ENCODE peak calls at places on chromosomes 12 and 14, in four cellular contexts. One of them, this sample, is unnamed.

GRCh38 chr12:110266980-110267620 is 13.9 kb upstream of the ATP2A2 start:
- DNase-seq in tibial nerve: no peak
- DNase-seq in sigmoid colon: peak; percentile 81
- DNase-seq in SK-N-SH: peak; percentile 53
- DNase-seq in this sample: no peak

GRCh38 chr12:33223956-33224355 is 215.7 kb downstream of the SYT10 start:
- DNase-seq in tibial nerve: no peak
- DNase-seq in sigmoid colon: no peak
- DNase-seq in SK-N-SH: no peak
- DNase-seq in this sample: no peak

GRCh38 chr14:86944434-86944833 is 1048.5 kb downstream of the GALC start:
- DNase-seq in tibial nerve: no peak
- DNase-seq in sigmoid colon: no peak
- DNase-seq in SK-N-SH: no peak
- DNase-seq in this sample: no peak

GRCh38 chr12:52871291-52871961 is 22.6 kb upstream of the KRT78 start:
- DNase-seq in tibial nerve: peak; percentile 46
- DNase-seq in sigmoid colon: no peak
- DNase-seq in SK-N-SH: no peak
- DNase-seq in this sample: no peak

GRCh38 chr12:66405395-66405794 is 103.1 kb downstream of the HELB start:
- DNase-seq in tibial nerve: no peak
- DNase-seq in sigmoid colon: no peak
- DNase-seq in SK-N-SH: no peak
- DNase-seq in this sample: no peak

GRCh38 chr14:93331375-93332031 is 1.3 kb downstream of the BTBD7 start:
- DNase-seq in tibial nerve: no peak
- DNase-seq in sigmoid colon: no peak
- DNase-seq in SK-N-SH: no peak
- DNase-seq in this sample: peak; percentile 47

GRCh38 chr12:124928095-124928911 is 13.9 kb upstream of the UBC start:
- DNase-seq in tibial nerve: peak; percentile 55
- DNase-seq in sigmoid colon: peak; percentile 93
- DNase-seq in SK-N-SH: no peak
- DNase-seq in this sample: peak; percentile 91

GRCh38 chr14:24130717-24131548 is 474 bp downstream of the FITM1 start:
- DNase-seq in tibial nerve: no peak
- DNase-seq in sigmoid colon: no peak
- DNase-seq in SK-N-SH: peak; percentile 18
- DNase-seq in this sample: no peak

GRCh38 chr14:67551940-67552339 is 18.9 kb downstream of the PLEKHH1 start:
- DNase-seq in tibial nerve: no peak
- DNase-seq in sigmoid colon: no peak
- DNase-seq in SK-N-SH: no peak
- DNase-seq in this sample: no peak

GRCh38 chr12:47343684-47344567 is 264.2 kb upstream of the AMIGO2 start:
- DNase-seq in tibial nerve: no peak
- DNase-seq in sigmoid colon: no peak
- DNase-seq in SK-N-SH: no peak
- DNase-seq in this sample: no peak

GRCh38 chr14:64997108-64997794 is 10.6 kb downstream of the FNTB start:
- DNase-seq in tibial nerve: no peak
- DNase-seq in sigmoid colon: no peak
- DNase-seq in SK-N-SH: no peak
- DNase-seq in this sample: no peak

GRCh38 chr12:5889381-5890047 is 55.5 kb downstream of the ANO2 start:
- DNase-seq in tibial nerve: no peak
- DNase-seq in sigmoid colon: no peak
- DNase-seq in SK-N-SH: peak; percentile 39
- DNase-seq in this sample: no peak

GRCh38 chr12:72083096-72083825 is 144.6 kb downstream of the TPH2 start:
- DNase-seq in tibial nerve: no peak
- DNase-seq in sigmoid colon: no peak
- DNase-seq in SK-N-SH: no peak
- DNase-seq in this sample: no peak

GRCh38 chr12:28512876-28513275 is 322.6 kb downstream of the CCDC91 start:
- DNase-seq in tibial nerve: no peak
- DNase-seq in sigmoid colon: no peak
- DNase-seq in SK-N-SH: no peak
- DNase-seq in this sample: no peak

GRCh38 chr14:95979339-95980042 is 59.7 kb upstream of the C14orf132 start:
- DNase-seq in tibial nerve: no peak
- DNase-seq in sigmoid colon: no peak
- DNase-seq in SK-N-SH: peak; percentile 44
- DNase-seq in this sample: no peak

GRCh38 chr12:124823272-124823970 is 40.2 kb downstream of the SCARB1 start:
- DNase-seq in tibial nerve: no peak
- DNase-seq in sigmoid colon: no peak
- DNase-seq in SK-N-SH: no peak
- DNase-seq in this sample: no peak

GRCh38 chr12:46964496-46965098 is 114.8 kb upstream of the PCED1B start:
- DNase-seq in tibial nerve: no peak
- DNase-seq in sigmoid colon: no peak
- DNase-seq in SK-N-SH: no peak
- DNase-seq in this sample: no peak

GRCh38 chr14:68685419-68686211 is 107.3 kb downstream of the ZFP36L1 start:
- DNase-seq in tibial nerve: no peak
- DNase-seq in sigmoid colon: peak; percentile 63
- DNase-seq in SK-N-SH: no peak
- DNase-seq in this sample: peak; percentile 67

GRCh38 chr12:9347328-9348127 is 139.3 kb upstream of the PZP start:
- DNase-seq in tibial nerve: no peak
- DNase-seq in sigmoid colon: no peak
- DNase-seq in SK-N-SH: no peak
- DNase-seq in this sample: no peak

GRCh38 chr12:67326637-67327036 is 57.5 kb downstream of the CAND1 start:
- DNase-seq in tibial nerve: no peak
- DNase-seq in sigmoid colon: no peak
- DNase-seq in SK-N-SH: no peak
- DNase-seq in this sample: no peak

GRCh38 chr14:44988694-44989093 is 26.7 kb downstream of the TOGARAM1 start:
- DNase-seq in tibial nerve: no peak
- DNase-seq in sigmoid colon: peak; percentile 73
- DNase-seq in SK-N-SH: no peak
- DNase-seq in this sample: peak; percentile 28

GRCh38 chr12:93908846-93909592 is 231.8 kb downstream of the CRADD start:
- DNase-seq in tibial nerve: no peak
- DNase-seq in sigmoid colon: no peak
- DNase-seq in SK-N-SH: no peak
- DNase-seq in this sample: no peak

GRCh38 chr14:35388656-35389314 is 15.8 kb downstream of the NFKBIA start:
- DNase-seq in tibial nerve: no peak
- DNase-seq in sigmoid colon: no peak
- DNase-seq in SK-N-SH: no peak
- DNase-seq in this sample: no peak

GRCh38 chr14:31541702-31542101 is 19.5 kb upstream of the NUBPL start:
- DNase-seq in tibial nerve: no peak
- DNase-seq in sigmoid colon: no peak
- DNase-seq in SK-N-SH: no peak
- DNase-seq in this sample: no peak

GRCh38 chr14:44316647-44317432 is 190.2 kb downstream of the FSCB start:
- DNase-seq in tibial nerve: no peak
- DNase-seq in sigmoid colon: no peak
- DNase-seq in SK-N-SH: no peak
- DNase-seq in this sample: no peak

GRCh38 chr12:21618566-21618965 is 13.9 kb upstream of the GYS2 start:
- DNase-seq in tibial nerve: no peak
- DNase-seq in sigmoid colon: no peak
- DNase-seq in SK-N-SH: no peak
- DNase-seq in this sample: no peak

GRCh38 chr14:75826599-75826998 is 155.2 kb downstream of the TGFB3 start:
- DNase-seq in tibial nerve: no peak
- DNase-seq in sigmoid colon: no peak
- DNase-seq in SK-N-SH: no peak
- DNase-seq in this sample: no peak

GRCh38 chr12:124904306-124905098 is 9.9 kb downstream of the UBC start:
- DNase-seq in tibial nerve: peak; percentile 83
- DNase-seq in sigmoid colon: peak; percentile 96
- DNase-seq in SK-N-SH: peak; percentile 48
- DNase-seq in this sample: no peak

GRCh38 chr12:72214163-72214562 is 58.0 kb upstream of the TRHDE start:
- DNase-seq in tibial nerve: no peak
- DNase-seq in sigmoid colon: no peak
- DNase-seq in SK-N-SH: no peak
- DNase-seq in this sample: no peak

GRCh38 chr12:75908961-75909699 is 122.4 kb downstream of the PHLDA1 start:
- DNase-seq in tibial nerve: peak; percentile 62
- DNase-seq in sigmoid colon: peak; percentile 85
- DNase-seq in SK-N-SH: peak; percentile 21
- DNase-seq in this sample: peak; percentile 37

GRCh38 chr14:77141592-77142288 is at the start of gene ZDHHC22:
- DNase-seq in tibial nerve: no peak
- DNase-seq in sigmoid colon: no peak
- DNase-seq in SK-N-SH: peak; percentile 92
- DNase-seq in this sample: no peak

GRCh38 chr12:109726511-109727038 is 12.9 kb downstream of the FAM222A start:
- DNase-seq in tibial nerve: peak; percentile 9
- DNase-seq in sigmoid colon: peak; percentile 63
- DNase-seq in SK-N-SH: peak; percentile 15
- DNase-seq in this sample: no peak

GRCh38 chr14:56860441-56860840 is 50.2 kb upstream of the OTX2 start:
- DNase-seq in tibial nerve: no peak
- DNase-seq in sigmoid colon: no peak
- DNase-seq in SK-N-SH: no peak
- DNase-seq in this sample: no peak

GRCh38 chr14:67820428-67820881 is 876 bp downstream of the RAD51B start:
- DNase-seq in tibial nerve: no peak
- DNase-seq in sigmoid colon: no peak
- DNase-seq in SK-N-SH: peak; percentile 18
- DNase-seq in this sample: no peak

GRCh38 chr12:89064780-89065179 is 287.5 kb downstream of the DUSP6 start:
- DNase-seq in tibial nerve: no peak
- DNase-seq in sigmoid colon: no peak
- DNase-seq in SK-N-SH: no peak
- DNase-seq in this sample: no peak
- H3K4me3 ChIP-seq in tibial nerve: no peak overlapping the region
- H3K4me3 ChIP-seq in sigmoid colon: no peak overlapping the region
- H3K4me3 ChIP-seq in SK-N-SH: no peak overlapping the region
- H3K4me3 ChIP-seq in this sample: no peak overlapping the region

GRCh38 chr14:89954045-89955021 is at the start of gene EFCAB11:
- DNase-seq in tibial nerve: peak; percentile 92
- DNase-seq in sigmoid colon: peak; percentile 99
- DNase-seq in SK-N-SH: peak; percentile 92
- DNase-seq in this sample: peak; percentile 97
- TF ChIP-seq EP300 in tibial nerve: peak; percentile 61
- TF ChIP-seq EP300 in sigmoid colon: no peak
- TF ChIP-seq EP300 in SK-N-SH: no peak
- TF ChIP-seq EP300 in this sample: no peak

GRCh38 chr12:11822071-11822818 is 172.8 kb downstream of the ETV6 start:
- DNase-seq in tibial nerve: no peak
- DNase-seq in sigmoid colon: no peak
- DNase-seq in SK-N-SH: no peak
- DNase-seq in this sample: no peak

GRCh38 chr12:11823043-11823442 is 173.6 kb downstream of the ETV6 start:
- DNase-seq in tibial nerve: no peak
- DNase-seq in sigmoid colon: no peak
- DNase-seq in SK-N-SH: no peak
- DNase-seq in this sample: no peak

GRCh38 chr12:11819643-11820042 is 170.2 kb downstream of the ETV6 start:
- DNase-seq in tibial nerve: no peak
- DNase-seq in sigmoid colon: no peak
- DNase-seq in SK-N-SH: no peak
- DNase-seq in this sample: no peak

GRCh38 chr12:11820476-11820875 is 171.0 kb downstream of the ETV6 start:
- DNase-seq in tibial nerve: no peak
- DNase-seq in sigmoid colon: no peak
- DNase-seq in SK-N-SH: no peak
- DNase-seq in this sample: no peak

DNA sequence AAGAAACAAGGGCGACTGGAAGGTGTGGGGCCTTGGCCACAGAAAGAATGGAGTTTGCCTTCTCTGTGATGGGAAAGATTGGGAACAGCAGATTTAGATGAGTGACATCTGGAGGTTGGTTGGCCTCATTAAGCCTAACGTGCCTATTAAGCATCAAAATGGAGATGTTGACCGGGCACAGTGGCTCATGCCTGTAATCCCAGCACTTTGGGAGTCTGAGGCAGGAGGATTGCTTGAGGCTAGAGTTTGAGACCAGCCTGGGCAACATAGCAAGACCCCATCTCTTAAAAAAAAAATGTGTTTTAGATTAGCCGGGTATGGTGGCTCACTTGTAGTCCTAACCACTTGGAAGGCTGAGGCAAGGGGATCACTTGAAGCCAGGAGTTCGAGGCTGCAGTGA is 171.9 kb downstream of the ETV6 start:
- DNase-seq in tibial nerve: no peak
- DNase-seq in sigmoid colon: no peak
- DNase-seq in SK-N-SH: no peak
- DNase-seq in this sample: no peak
- H3K4me3 ChIP-seq in tibial nerve: no peak overlapping the region
- H3K4me3 ChIP-seq in sigmoid colon: no peak overlapping the region
- H3K4me3 ChIP-seq in SK-N-SH: no peak overlapping the region
- H3K4me3 ChIP-seq in this sample: no peak overlapping the region

DNA sequence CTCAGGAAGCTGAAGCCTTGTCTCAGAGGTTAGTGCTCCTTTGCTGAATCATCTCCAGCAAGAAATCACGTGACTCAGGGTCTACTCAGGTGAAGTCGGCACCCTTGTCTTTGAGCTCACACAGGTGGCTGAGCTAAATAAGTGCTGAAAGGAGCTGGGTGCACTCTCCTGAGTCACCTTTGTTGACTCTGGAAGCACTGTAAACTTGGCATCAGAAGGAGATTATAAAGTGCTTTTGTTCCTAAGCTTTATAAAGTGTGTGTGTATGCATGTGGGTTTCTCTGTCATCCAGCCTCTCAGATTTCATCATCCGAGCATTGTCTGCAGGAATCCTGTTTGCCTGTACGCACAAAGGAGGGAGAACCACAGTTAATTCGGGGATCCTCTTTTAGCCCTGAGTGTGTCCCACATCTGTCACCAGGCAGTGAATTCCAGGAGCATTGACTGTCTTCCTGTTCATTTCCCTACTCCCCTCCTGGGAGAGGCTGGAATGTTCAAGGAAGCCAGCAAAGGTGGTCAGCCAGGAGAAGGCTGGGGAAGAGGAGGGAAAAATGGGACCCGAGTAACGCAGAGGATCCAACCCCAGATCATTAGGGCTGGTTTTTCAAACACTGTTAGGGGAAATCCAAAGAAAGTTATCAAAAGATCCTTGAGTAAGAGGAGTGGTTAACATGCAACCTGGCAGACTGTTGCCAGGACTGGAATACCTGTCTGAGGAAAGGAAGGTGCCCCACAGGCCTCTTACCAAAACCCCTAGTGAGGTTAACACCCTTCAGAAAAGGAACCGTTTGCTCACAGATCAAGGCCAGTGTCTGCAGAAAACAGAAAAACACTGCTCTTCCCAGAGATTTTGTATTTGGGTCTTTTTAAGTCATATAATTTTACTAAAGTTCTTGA is 157.5 kb upstream of the HIF1A start:
- DNase-seq in tibial nerve: no peak
- DNase-seq in sigmoid colon: no peak
- DNase-seq in SK-N-SH: no peak
- DNase-seq in this sample: no peak
- TF ChIP-seq EP300 in tibial nerve: no peak
- TF ChIP-seq EP300 in sigmoid colon: no peak
- TF ChIP-seq EP300 in SK-N-SH: no peak
- TF ChIP-seq EP300 in this sample: peak; percentile 17

GRCh38 chr14:52692248-52692962 is 3.0 kb downstream of the ERO1A start:
- DNase-seq in tibial nerve: no peak
- DNase-seq in sigmoid colon: no peak
- DNase-seq in SK-N-SH: peak; percentile 66
- DNase-seq in this sample: no peak
- H3K4me3 ChIP-seq in tibial nerve: no peak overlapping the region
- H3K4me3 ChIP-seq in sigmoid colon: no peak overlapping the region
- H3K4me3 ChIP-seq in SK-N-SH: no peak overlapping the region
- H3K4me3 ChIP-seq in this sample: no peak overlapping the region

GRCh38 chr12:11732760-11733159 is 83.3 kb downstream of the ETV6 start:
- DNase-seq in tibial nerve: no peak
- DNase-seq in sigmoid colon: no peak
- DNase-seq in SK-N-SH: no peak
- DNase-seq in this sample: no peak
- TF ChIP-seq EP300 in tibial nerve: no peak
- TF ChIP-seq EP300 in sigmoid colon: no peak
- TF ChIP-seq EP300 in SK-N-SH: no peak
- TF ChIP-seq EP300 in this sample: no peak

This sample was measured in upper lobe of left lung.